ENCODE peak calls at places on chromosomes 6 and 20, in ten cellular contexts. G is fibroblast of the conjunctiva, I is D721Med, P is GM04504, W is mesendoderm, V is PC-3, B is GM23248, Z is anterior cingulate cortex, E is brain microvascular endothelial cell, Q is cardiac muscle cell. U is an unnamed sample.

GRCh38 chr20:35954907-35955251 is 577 bp upstream of the SCAND1 start:
- DNase-seq in B (peak; percentile 77), P (no peak), I (no peak), Q (peak; percentile 64), W (no peak), V (peak; percentile 30), E (peak; percentile 38), Z (no peak), G (no peak), U (no peak)

GRCh38 chr20:53621482-53622246 is 28.0 kb upstream of the ZNF217 start:
- DNase-seq in Q (peak; percentile 95), B (peak; percentile 91), I (no peak), E (no peak), Z (no peak), W (peak; percentile 33), P (peak; percentile 91), V (peak; percentile 100), G (peak; percentile 94), U (peak; percentile 93)

GRCh38 chr6:98894810-98895209 is 52.9 kb downstream of the FBXL4 start:
- DNase-seq in V (no peak), G (no peak), I (no peak), E (peak; percentile 48), Z (no peak), B (peak; percentile 3), P (no peak), Q (peak; percentile 4), W (peak; percentile 37), U (no peak)

GRCh38 chr6:14365393-14365792 is 247.8 kb downstream of the CD83 start:
- DNase-seq in P (no peak), I (no peak), Q (peak; percentile 5), W (no peak), E (peak; percentile 1), B (peak; percentile 61), V (no peak), Z (no peak), G (no peak), U (no peak)

GRCh38 chr20:45469336-45470261 is at the start of gene WFDC2:
- DNase-seq in V (no peak), E (no peak), I (no peak), P (no peak), B (no peak), Z (no peak), Q (no peak), W (peak; percentile 67), G (no peak), U (no peak)

GRCh38 chr6:117545161-117545595 is 57.1 kb downstream of the GOPC start:
- DNase-seq in I (no peak), P (no peak), G (no peak), V (peak; percentile 85), Z (no peak), W (peak; percentile 27), B (no peak), Q (no peak), E (no peak), U (no peak)

GRCh38 chr6:4664911-4665310 is 111.3 kb upstream of the CDYL start:
- DNase-seq in Z (no peak), Q (no peak), G (no peak), W (no peak), E (no peak), B (no peak), P (no peak), V (no peak), I (no peak), U (no peak)

GRCh38 chr20:51727872-51728271 is 40.3 kb downstream of the ATP9A start:
- DNase-seq in B (no peak), P (no peak), G (no peak), V (no peak), W (no peak), E (no peak), I (no peak), Q (no peak), Z (no peak), U (no peak)

GRCh38 chr20:61673152-61673551 is 392.5 kb downstream of the TAF4 start:
- DNase-seq in I (no peak), Q (no peak), Z (no peak), P (no peak), G (no peak), V (no peak), B (no peak), E (no peak), W (no peak), U (no peak)

GRCh38 chr20:23668477-23668951 is 20.3 kb downstream of the CST4 start:
- DNase-seq in I (peak; percentile 27), W (peak; percentile 79), V (peak; percentile 83), P (peak; percentile 21), Q (peak; percentile 70), Z (peak; percentile 14), B (peak; percentile 62), G (peak; percentile 32), E (peak; percentile 58), U (peak; percentile 40)

GRCh38 chr6:123805921-123806320 is 2.3 kb downstream of the NKAIN2 start:
- DNase-seq in G (no peak), E (no peak), Q (no peak), W (no peak), B (no peak), Z (no peak), I (no peak), V (no peak), P (no peak), U (no peak)

GRCh38 chr6:83908813-83909212 is 49.3 kb downstream of the CYB5R4 start:
- DNase-seq in Q (no peak), G (no peak), B (peak; percentile 26), E (peak; percentile 60), Z (no peak), I (no peak), W (no peak), P (no peak), V (peak; percentile 21), U (no peak)

GRCh38 chr20:40265872-40266533 is 423.0 kb downstream of the MAFB start:
- DNase-seq in P (no peak), E (peak; percentile 19), I (no peak), W (peak; percentile 52), B (peak; percentile 72), V (peak; percentile 23), Q (peak; percentile 61), Z (no peak), G (peak; percentile 17), U (no peak)

GRCh38 chr6:121780325-121781313 is 345.2 kb downstream of the GJA1 start:
- DNase-seq in E (peak; percentile 59), Q (peak; percentile 96), G (peak; percentile 94), P (peak; percentile 92), I (no peak), B (peak; percentile 94), V (peak; percentile 58), Z (peak; percentile 21), W (peak; percentile 47), U (peak; percentile 72)

GRCh38 chr6:138517635-138518034 is 18.3 kb upstream of the NHSL1 start:
- DNase-seq in E (no peak), B (peak; percentile 70), I (no peak), W (peak; percentile 86), Z (no peak), G (no peak), P (no peak), Q (peak; percentile 58), V (peak; percentile 68), U (no peak)

U was measured in HFF-Myc.